ENCODE peak calls at places on chromosomes 7 and 10, in four cellular contexts. U is GM12878, X is H1, Y is K562. P is an unnamed sample.

GRCh38 chr7:99794585-99795502 is 10.9 kb upstream of the CYP3A4 start:
- DNase-seq in Y (no peak), U (no peak), X (no peak), P (no peak)

GRCh38 chr10:110447886-110448285 is 49.8 kb upstream of the DUSP5 start:
- DNase-seq in U (no peak), Y (no peak), X (no peak), P (no peak)

GRCh38 chr7:125098377-125098970 is 168.8 kb upstream of the POT1 start:
- DNase-seq in U (no peak), Y (no peak), X (no peak), P (no peak)

GRCh38 chr7:156478486-156478885 is 162.1 kb upstream of the RNF32 start:
- DNase-seq in Y (no peak), X (no peak), U (no peak), P (no peak)

GRCh38 chr7:84744388-84744787 is 442.5 kb downstream of the SEMA3D start:
- DNase-seq in Y (no peak), X (no peak), U (no peak), P (no peak)

GRCh38 chr10:77306666-77307065 is 330.9 kb downstream of the KCNMA1 start:
- DNase-seq in Y (no peak), U (no peak), X (no peak), P (no peak)

GRCh38 chr10:77390481-77390891 is 247.1 kb downstream of the KCNMA1 start:
- DNase-seq in X (no peak), U (no peak), Y (no peak), P (no peak)

GRCh38 chr7:44563171-44563679 is 10.5 kb downstream of the DDX56 start:
- DNase-seq in X (no peak), Y (no peak), U (no peak), P (no peak)

GRCh38 chr7:75931676-75932075 is 16.7 kb downstream of the POR start:
- DNase-seq in X (no peak), Y (no peak), U (no peak), P (no peak)

GRCh38 chr10:13788320-13788600 is 201.5 kb downstream of the PRPF18 start:
- DNase-seq in U (no peak), Y (no peak), X (no peak), P (no peak)

GRCh38 chr7:26499316-26499897 is 207.7 kb downstream of the SNX10 start:
- DNase-seq in Y (no peak), X (no peak), U (no peak), P (no peak)

GRCh38 chr10:110354322-110354766 is 49.6 kb upstream of the SMNDC1 start:
- DNase-seq in Y (peak), U (peak), X (peak), P (peak)

GRCh38 chr10:34854147-34854601 is 39.1 kb upstream of the PARD3 start:
- DNase-seq in Y (no peak), U (no peak), X (no peak), P (no peak)

GRCh38 chr7:38700111-38700510 is 68.9 kb upstream of the AMPH start:
- DNase-seq in U (no peak), X (no peak), Y (no peak), P (no peak)

GRCh38 chr10:35420044-35420443 is 83.7 kb downstream of the CCNY start:
- DNase-seq in U (no peak), Y (no peak), X (no peak), P (no peak)

GRCh38 chr10:50625663-50626062 is 1.9 kb upstream of the SGMS1 start:
- DNase-seq in U (no peak), X (no peak), Y (no peak), P (no peak)

GRCh38 chr10:62996925-62997324 is 136.2 kb upstream of the NRBF2 start:
- DNase-seq in U (no peak), X (no peak), Y (no peak), P (no peak)

GRCh38 chr10:90658791-90659190 is 199.0 kb downstream of the HTR7 start:
- DNase-seq in Y (no peak), X (peak), U (no peak), P (peak)

GRCh38 chr7:34058791-34059550 is 153.6 kb downstream of the BMPER start:
- DNase-seq in Y (no peak), U (no peak), X (no peak), P (no peak)

GRCh38 chr7:12030116-12030515 is 181.0 kb upstream of the TMEM106B start:
- DNase-seq in U (no peak), X (no peak), Y (no peak), P (no peak)

GRCh38 chr10:111921821-111922220 is 261.7 kb downstream of the GPAM start:
- DNase-seq in X (no peak), Y (no peak), U (no peak), P (no peak)

GRCh38 chr7:44402401-44403096 is 77.2 kb upstream of the CAMK2B start:
- DNase-seq in U (no peak), Y (no peak), X (no peak), P (no peak)

GRCh38 chr7:1537631-1538412 is 7.3 kb downstream of the MAFK start:
- DNase-seq in U (no peak), X (peak), Y (peak), P (no peak)

GRCh38 chr7:1064581-1064980 is 20.2 kb downstream of the GPR146 start:
- DNase-seq in Y (no peak), X (no peak), U (no peak), P (no peak)

GRCh38 chr10:12728569-12728968 is 272.9 kb downstream of the CCDC3 start:
- DNase-seq in Y (no peak), X (no peak), U (no peak), P (no peak)

GRCh38 chr7:26451997-26452396 is 160.3 kb downstream of the SNX10 start:
- DNase-seq in X (no peak), U (no peak), Y (no peak), P (no peak)

DNA sequence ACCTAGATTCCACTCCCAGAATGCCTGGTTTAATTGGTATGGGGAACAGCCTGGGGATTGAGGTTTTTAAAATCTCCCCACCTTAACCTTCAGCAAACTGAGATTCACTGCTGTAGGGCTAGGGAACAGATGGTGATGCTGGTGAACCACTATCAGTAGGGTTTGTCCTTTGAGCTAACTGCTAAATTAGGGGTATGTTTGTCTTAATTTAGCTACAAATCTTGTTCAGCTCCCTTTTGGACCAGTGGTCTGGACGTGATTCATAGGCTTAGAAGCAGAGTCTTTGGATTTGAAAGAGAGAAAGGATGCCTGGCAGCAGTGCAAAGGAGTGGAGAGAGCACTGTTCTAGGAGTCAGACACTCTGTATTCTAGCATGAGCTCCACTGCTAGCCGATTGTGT is 2.8 kb downstream of the HDAC9 start:
- DNase-seq in Y (no peak), X (no peak), U (no peak), P (no peak)
- H3K4me2 ChIP-seq in Y (no peak), X (peak), U (peak), P (no peak)

GRCh38 chr10:60414877-60415585 is 25.4 kb upstream of the ANK3 start:
- DNase-seq in Y (no peak), U (no peak), X (no peak), P (no peak)

GRCh38 chr10:60414111-60414510 is 24.4 kb upstream of the ANK3 start:
- DNase-seq in U (no peak), X (no peak), Y (no peak), P (no peak)

GRCh38 chr10:60417898-60418297 is 28.2 kb upstream of the ANK3 start:
- DNase-seq in U (no peak), Y (no peak), X (no peak), P (no peak)

GRCh38 chr10:60419249-60419648 is 29.6 kb upstream of the ANK3 start:
- DNase-seq in Y (no peak), U (no peak), X (no peak), P (no peak)

DNA sequence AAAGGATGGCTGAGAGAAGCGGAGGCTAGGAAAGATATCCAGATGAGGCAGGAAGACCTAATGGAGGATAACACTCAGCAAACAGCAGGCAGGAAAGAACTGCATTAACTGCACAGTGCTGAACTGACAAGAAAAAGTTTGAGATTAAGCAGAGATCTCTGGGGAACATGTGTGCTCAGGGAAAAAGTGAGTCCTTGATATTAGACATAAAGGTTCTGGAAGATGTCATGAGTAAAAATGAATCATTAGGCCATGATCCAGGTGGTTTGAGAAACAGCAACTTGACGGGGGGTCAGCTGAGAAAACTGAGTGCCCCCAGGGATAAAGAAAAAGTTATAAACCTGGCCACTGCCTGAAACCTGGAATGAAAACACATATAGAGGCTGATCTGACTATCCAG is 27.3 kb upstream of the ANK3 start:
- DNase-seq in U (no peak), Y (no peak), X (no peak), P (no peak)
- TF ChIP-seq EGR1 in U (no peak), Y (no peak), X (no peak), P (no peak)

GRCh38 chr7:90445633-90446032 is 23.8 kb upstream of the PTTG1IP2 start:
- DNase-seq in Y (no peak), X (no peak), U (no peak), P (no peak)

GRCh38 chr7:90446137-90446899 is 23.1 kb upstream of the PTTG1IP2 start:
- DNase-seq in U (no peak), Y (no peak), X (no peak), P (no peak)
- TF ChIP-seq ATF3 in U (no peak), Y (no peak), X (no peak), P (no peak)

DNA sequence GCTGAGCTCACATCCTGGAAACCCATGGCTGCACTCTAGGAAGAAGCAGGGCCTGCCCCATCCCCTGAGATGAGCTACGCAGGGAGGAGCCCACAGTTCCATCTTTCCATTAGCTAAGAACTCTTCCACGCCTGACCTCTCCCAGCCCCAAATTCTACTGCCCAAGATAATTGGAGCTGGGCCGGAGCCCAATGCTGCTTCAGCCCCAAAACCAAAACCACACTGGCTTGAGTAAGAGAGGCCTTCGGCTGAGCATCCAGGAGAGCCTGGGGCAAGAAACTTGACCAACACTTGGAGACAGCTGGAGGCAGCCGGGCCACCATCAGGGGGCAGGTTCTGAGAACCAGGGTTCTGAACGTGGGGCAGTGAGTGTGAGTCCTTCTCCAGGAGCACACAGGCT is 116.1 kb upstream of the ZMIZ1 start:
- DNase-seq in Y (no peak), X (no peak), U (no peak), P (no peak)
- H3K4me2 ChIP-seq in Y (no peak), X (no peak), U (no peak), P (no peak)

DNA sequence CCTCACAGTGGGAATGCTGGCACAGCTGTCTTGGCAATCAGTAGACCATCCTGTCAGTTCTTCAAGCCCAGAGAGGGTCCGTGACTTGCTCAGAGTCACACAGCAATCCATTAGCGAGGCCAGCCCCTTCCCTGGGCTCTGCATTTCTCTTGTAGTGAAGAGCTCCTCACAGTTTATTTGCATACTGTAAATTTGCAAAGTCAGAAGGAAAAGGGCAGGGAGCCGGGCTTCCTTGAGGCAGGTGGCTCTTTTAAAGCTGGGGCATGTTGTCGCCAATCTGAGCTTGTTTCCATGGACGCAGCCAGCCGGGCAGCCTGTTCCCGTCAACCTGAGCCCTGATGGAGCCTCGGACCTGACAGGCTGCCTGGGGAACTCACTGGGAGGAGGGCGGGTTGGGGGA is 123.4 kb downstream of the CUX1 start:
- DNase-seq in U (no peak), X (peak), Y (no peak), P (no peak)
- TF ChIP-seq EGR1 in U (no peak), X (no peak), Y (no peak), P (no peak)

DNA sequence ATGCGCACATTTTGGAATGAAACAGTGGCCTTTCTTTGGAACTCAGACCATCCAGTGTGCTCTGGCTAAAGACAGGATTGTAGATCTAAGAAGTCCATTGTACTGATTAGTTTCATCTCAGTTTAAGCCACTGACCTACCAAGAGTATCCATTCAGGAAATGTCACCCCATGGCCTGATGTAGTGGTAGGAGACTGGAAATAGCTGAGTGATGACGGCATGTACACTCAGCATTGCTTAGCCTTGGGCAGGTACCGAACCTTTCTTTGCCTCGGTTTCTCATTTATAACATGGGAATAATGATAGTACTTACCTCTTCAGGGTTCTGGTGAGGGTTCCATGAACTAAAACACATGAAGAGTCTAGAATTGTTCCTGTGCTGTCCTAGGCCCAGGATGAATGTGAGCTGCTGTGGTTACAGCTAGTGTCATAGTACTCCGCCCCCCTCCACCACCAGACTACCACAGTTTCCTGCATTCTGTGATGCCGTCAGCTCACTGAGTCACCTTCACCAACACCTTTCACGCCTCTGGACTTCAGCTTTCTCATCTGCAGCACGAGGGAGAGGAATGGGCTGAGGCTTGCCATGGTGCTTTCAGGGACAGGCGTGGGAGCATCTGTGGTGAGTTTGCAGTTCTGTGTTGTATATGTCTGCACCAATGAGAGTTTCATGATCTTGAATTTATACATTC is 484.0 kb upstream of the GALNT17 start:
- DNase-seq in Y (no peak), U (peak), X (no peak), P (no peak)
- TF ChIP-seq ATF3 in Y (no peak), U (no peak), X (no peak), P (no peak)

GRCh38 chr7:152142976-152143665 is 117.6 kb downstream of the GALNT11 start:
- DNase-seq in X (no peak), Y (no peak), U (no peak), P (no peak)

GRCh38 chr7:152144557-152145245 is 119.2 kb downstream of the GALNT11 start:
- DNase-seq in U (no peak), Y (no peak), X (no peak), P (no peak)

GRCh38 chr7:152148706-152149105 is 123.2 kb downstream of the GALNT11 start:
- DNase-seq in U (no peak), Y (no peak), X (no peak), P (no peak)

GRCh38 chr7:152149363-152149762 is 123.9 kb downstream of the GALNT11 start:
- DNase-seq in X (no peak), Y (no peak), U (no peak), P (no peak)

GRCh38 chr7:152145853-152146466 is 120.5 kb downstream of the GALNT11 start:
- DNase-seq in Y (no peak), U (no peak), X (no peak), P (peak)
- H3K4me2 ChIP-seq in Y (no peak), U (no peak), X (no peak), P (no peak)

DNA sequence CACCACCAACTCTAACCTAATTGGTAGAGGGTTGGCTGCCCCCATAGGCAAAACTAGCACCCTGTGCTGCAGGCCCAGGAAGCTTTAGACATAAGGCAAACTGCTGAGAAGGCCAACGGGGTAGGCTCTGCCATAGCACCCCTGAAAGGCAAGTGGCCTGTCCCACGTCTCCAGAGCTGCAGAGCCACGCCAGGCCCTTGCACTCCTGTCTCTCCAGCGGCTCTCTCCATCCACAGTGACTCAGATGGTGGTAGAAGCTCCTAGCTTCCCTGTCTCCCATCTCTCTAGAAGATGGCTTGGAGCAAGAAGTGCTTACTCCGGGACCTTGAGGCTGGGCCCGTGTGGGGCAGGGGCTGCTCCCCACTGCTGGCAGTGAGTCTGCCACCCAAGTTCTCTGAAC is 310.6 kb upstream of the ZMIZ1 start:
- DNase-seq in X (no peak), Y (no peak), U (no peak), P (no peak)
- TF ChIP-seq EGR1 in X (no peak), Y (no peak), U (no peak), P (no peak)